ENCODE peak calls at places on chromosomes 4 and X, in nine cellular contexts. D is stomach, A is uterus, U is mucosa of descending colon, O is brain microvascular endothelial cell, J is bronchial epithelial cell, Z is fibroblast of lung, X is sigmoid colon, V is tibial artery. S is an unnamed sample.

GRCh38 chrX:136742721-136743379 is 37.9 kb downstream of the ARHGEF6 start:
- DNase-seq in D (no peak), A (no peak), U (no peak), O (no peak), J (no peak), Z (no peak), X (no peak), V (no peak), S (no peak)

GRCh38 chr4:56575820-56576429 is 70.3 kb downstream of the ARL9 start:
- DNase-seq in D (no peak), A (no peak), U (no peak), O (no peak), J (peak; percentile 52), Z (peak; percentile 40), X (no peak), V (no peak), S (peak; percentile 82)

GRCh38 chrX:40152173-40152705 is 54.5 kb upstream of the BCOR start:
- DNase-seq in D (peak; percentile 55), A (no peak), U (peak; percentile 66), O (no peak), J (no peak), Z (no peak), X (peak; percentile 74), V (no peak), S (no peak)

GRCh38 chr4:15352508-15352907 is 75.3 kb upstream of the C1QTNF7 start:
- DNase-seq in D (no peak), A (no peak), U (no peak), O (no peak), J (no peak), Z (no peak), X (no peak), V (peak; percentile 22), S (no peak)

GRCh38 chr4:122091836-122092235 is 60.3 kb upstream of the BLTP1 start:
- DNase-seq in D (no peak), A (no peak), U (no peak), O (no peak), J (no peak), Z (no peak), X (no peak), V (no peak), S (no peak)

GRCh38 chrX:112736310-112736709 is 56.6 kb upstream of the LHFPL1 start:
- DNase-seq in D (no peak), A (no peak), U (no peak), O (no peak), J (no peak), Z (peak; percentile 19), X (no peak), V (no peak), S (no peak)

GRCh38 chr4:168978001-168978700 is 31.9 kb downstream of the CBR4 start:
- DNase-seq in D (no peak), A (no peak), U (no peak), O (peak; percentile 65), J (peak; percentile 15), Z (peak; percentile 50), X (no peak), V (no peak), S (peak; percentile 42)

GRCh38 chrX:30504309-30504708 is 73.3 kb downstream of the TASL start:
- DNase-seq in D (no peak), A (no peak), U (no peak), O (no peak), J (peak; percentile 32), Z (peak; percentile 20), X (no peak), V (no peak), S (peak; percentile 57)

GRCh38 chr4:8538703-8539567 is 41.3 kb upstream of the GPR78 start:
- DNase-seq in D (peak; percentile 63), A (no peak), U (no peak), O (peak; percentile 56), J (peak; percentile 93), Z (peak; percentile 65), X (no peak), V (no peak), S (no peak)

GRCh38 chr4:165403667-165404066 is 24.9 kb downstream of the CPE start:
- DNase-seq in D (no peak), A (no peak), U (no peak), O (no peak), J (no peak), Z (no peak), X (no peak), V (no peak), S (no peak)

GRCh38 chr4:5152521-5152920 is 101.2 kb downstream of the STK32B start:
- DNase-seq in D (no peak), A (no peak), U (no peak), O (no peak), J (no peak), Z (no peak), X (no peak), V (no peak), S (no peak)

GRCh38 chr4:73631565-73632226 is 11.5 kb upstream of the RASSF6 start:
- DNase-seq in D (peak; percentile 43), A (no peak), U (no peak), O (no peak), J (no peak), Z (no peak), X (no peak), V (no peak), S (no peak)

GRCh38 chrX:13059269-13059668 is 14.8 kb upstream of the FAM9C start:
- DNase-seq in D (no peak), A (no peak), U (no peak), O (no peak), J (no peak), Z (no peak), X (no peak), V (no peak), S (no peak)

GRCh38 chrX:114267127-114267526 is 316.8 kb upstream of the HTR2C start:
- DNase-seq in D (no peak), A (no peak), U (no peak), O (no peak), J (peak; percentile 0), Z (no peak), X (no peak), V (no peak), S (no peak)

GRCh38 chr4:39637572-39638357 is 900 bp downstream of the SMIM14 start:
- DNase-seq in D (peak; percentile 66), A (peak; percentile 59), U (peak; percentile 73), O (peak; percentile 55), J (peak; percentile 58), Z (peak; percentile 78), X (peak; percentile 83), V (peak; percentile 55), S (peak; percentile 75)

GRCh38 chr4:39641451-39641850 is 2.8 kb upstream of the SMIM14 start:
- DNase-seq in D (no peak), A (no peak), U (no peak), O (no peak), J (no peak), Z (no peak), X (no peak), V (no peak), S (no peak)

GRCh38 chr4:39638358-39639239 is at the start of gene SMIM14:
- DNase-seq in D (peak; percentile 98), A (peak; percentile 98), U (peak; percentile 99), O (peak; percentile 97), J (peak; percentile 91), Z (peak; percentile 99), X (peak; percentile 100), V (peak; percentile 98), S (peak; percentile 99)

GRCh38 chr4:39635023-39635422 is 3.6 kb downstream of the SMIM14 start:
- DNase-seq in D (peak; percentile 79), A (no peak), U (no peak), O (no peak), J (peak; percentile 65), Z (peak; percentile 9), X (no peak), V (no peak), S (no peak)

DNA sequence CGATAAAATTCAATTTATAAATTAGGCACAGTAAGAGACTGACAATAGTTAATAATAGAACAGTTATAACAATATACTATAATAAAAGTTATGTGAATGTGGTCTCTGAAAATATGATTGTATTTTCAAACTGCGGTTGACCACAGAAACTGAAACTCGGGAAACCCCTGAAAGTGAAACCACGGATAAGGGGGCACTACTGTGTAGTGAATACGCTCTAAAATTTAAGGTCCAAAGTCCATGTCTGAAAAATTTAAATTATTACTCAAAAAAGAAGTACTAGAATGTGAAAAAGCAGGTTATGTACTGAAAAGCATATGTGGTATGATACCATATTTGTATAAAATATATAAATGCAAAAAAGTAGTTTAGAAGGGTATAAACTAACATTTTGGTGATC is 1.9 kb downstream of the SMIM14 start:
- DNase-seq in D (no peak), A (no peak), U (no peak), O (peak; percentile 35), J (peak; percentile 44), Z (peak; percentile 20), X (no peak), V (no peak), S (peak; percentile 58)
- H3K4me3 ChIP-seq in D (peak overlapping the region; percentile 74), A (peak overlapping the region; percentile 80), U (peak overlapping the region; percentile 95), O (peak overlapping the region; percentile 85), J (peak overlapping the region; percentile 92), Z (peak overlapping the region; percentile 83), X (peak overlapping the region; percentile 95), V (peak overlapping the region; percentile 72), S (peak overlapping the region; percentile 96)

DNA sequence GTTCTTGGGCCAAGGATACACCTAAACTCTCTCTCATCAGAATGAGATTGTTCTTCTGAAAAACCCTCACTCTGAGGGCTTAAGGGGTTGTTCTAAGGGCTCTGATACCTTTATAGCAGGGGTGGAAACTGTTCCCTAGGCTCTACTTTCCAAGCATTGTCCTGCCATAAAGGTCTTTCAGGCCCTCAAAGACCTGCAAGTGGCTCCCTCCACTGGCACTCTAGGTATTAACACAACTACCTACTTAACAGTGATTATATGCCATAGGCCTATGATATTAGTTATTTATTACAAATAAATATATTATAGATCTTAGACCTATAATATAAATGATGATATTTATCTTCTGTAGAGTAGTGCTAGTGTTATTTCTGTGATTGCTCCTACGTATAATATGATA is 473.7 kb upstream of the RPS6KA3 start:
- DNase-seq in D (no peak), A (no peak), U (no peak), O (no peak), J (no peak), Z (no peak), X (no peak), V (no peak), S (no peak)
- TF ChIP-seq CTCF in D (no peak), A (no peak), U (no peak), O (no peak), J (no peak), Z (no peak), X (no peak), V (no peak), S (no peak)

GRCh38 chr4:151541438-151542071 is 132.6 kb downstream of the FHIP1A start:
- DNase-seq in D (no peak), A (peak; percentile 71), U (no peak), O (peak; percentile 41), J (peak; percentile 98), Z (peak; percentile 85), X (no peak), V (no peak), S (peak; percentile 72)
- H3K4me3 ChIP-seq in D (no peak overlapping the region), A (no peak overlapping the region), U (no peak overlapping the region), O (no peak overlapping the region), J (no peak overlapping the region), Z (no peak overlapping the region), X (no peak overlapping the region), V (no peak overlapping the region), S (no peak overlapping the region)

DNA sequence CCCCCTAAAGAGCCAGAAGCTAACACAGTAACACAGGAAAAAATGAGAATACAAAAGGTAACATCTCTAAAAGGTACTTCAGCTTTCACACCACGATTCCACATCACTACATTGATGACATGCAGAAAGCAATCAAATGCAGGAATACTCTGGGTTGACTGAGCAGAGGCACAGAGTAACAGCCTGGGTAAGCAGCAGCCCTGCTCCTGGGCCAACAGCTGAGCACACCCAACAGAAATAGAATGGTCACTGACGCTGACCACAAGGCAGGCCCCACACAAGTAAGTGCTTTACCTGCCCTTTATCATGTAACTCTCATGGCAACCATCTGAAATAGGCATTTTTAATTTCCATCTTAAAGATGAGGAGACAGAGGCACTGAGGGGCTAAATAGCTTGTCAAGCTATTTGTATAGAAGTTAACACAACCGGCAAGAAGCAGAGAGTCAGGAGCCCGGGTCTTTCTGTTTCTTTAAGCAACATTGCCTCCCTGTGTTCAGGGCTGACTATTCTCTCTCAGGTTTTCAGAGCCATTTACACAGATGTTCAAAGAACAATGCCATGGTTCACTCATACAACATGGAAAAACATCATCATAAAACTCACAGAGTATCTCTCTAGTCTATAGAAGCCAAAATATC is 168.9 kb downstream of the ZNF674 start:
- DNase-seq in D (no peak), A (peak; percentile 20), U (no peak), O (peak; percentile 56), J (peak; percentile 58), Z (peak; percentile 56), X (no peak), V (no peak), S (peak; percentile 75)
- TF ChIP-seq CTCF in D (peak; percentile 14), A (peak; percentile 47), U (no peak), O (peak; percentile 55), J (peak; percentile 46), Z (peak; percentile 32), X (no peak), V (peak; percentile 54), S (peak; percentile 63)

S was measured in choroid plexus epithelial cell.